ENCODE peak calls at places on chromosomes 6 and 20, in four cellular contexts. A is K562, Q is H1, T is GM12878. I is an unnamed sample.

GRCh38 chr6:64774881-64775280 is 932.1 kb downstream of the EYS start:
- DNase-seq in Q (no peak), A (no peak), T (no peak), I (no peak)

GRCh38 chr6:18823782-18824386 is 436.7 kb downstream of the RNF144B start:
- DNase-seq in T (no peak), Q (peak; percentile 58), A (peak; percentile 61), I (peak; percentile 74)

GRCh38 chr6:25874822-25875562 is 949 bp upstream of the SLC17A3 start:
- DNase-seq in Q (no peak), A (no peak), T (no peak), I (no peak)

GRCh38 chr20:32075534-32075933 is 23.5 kb downstream of the HCK start:
- DNase-seq in A (no peak), Q (no peak), T (no peak), I (no peak)

GRCh38 chr6:11333292-11333849 is 100.9 kb upstream of the NEDD9 start:
- DNase-seq in Q (no peak), A (no peak), T (no peak), I (no peak)

GRCh38 chr6:51855310-51856082 is 231.9 kb downstream of the PKHD1 start:
- DNase-seq in Q (peak; percentile 44), A (peak; percentile 64), T (peak; percentile 11), I (peak; percentile 41)

GRCh38 chr20:14198416-14198815 is 139.0 kb downstream of the FLRT3 start:
- DNase-seq in Q (no peak), T (no peak), A (no peak), I (no peak)

GRCh38 chr20:20480126-20480525 is 112.2 kb downstream of the INSM1 start:
- DNase-seq in A (no peak), Q (no peak), T (no peak), I (no peak)

DNA sequence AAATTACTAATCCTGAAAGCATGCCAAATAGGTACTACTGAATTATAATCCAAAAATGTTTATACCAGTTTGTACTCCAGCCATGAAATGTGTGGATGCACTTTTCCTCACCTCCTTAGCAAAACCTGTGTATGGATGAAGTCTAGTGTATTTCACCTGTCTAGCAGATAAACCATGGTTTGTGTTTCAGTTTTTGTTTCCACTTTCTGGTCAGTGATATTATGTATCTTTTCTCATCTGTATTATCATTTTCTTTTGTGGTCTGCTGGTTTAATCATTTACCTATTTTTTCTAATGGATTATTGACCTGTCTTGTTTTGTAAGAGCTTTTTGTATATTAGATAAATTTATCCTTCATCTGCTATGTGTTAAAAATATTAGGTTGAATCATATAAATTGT is 41.0 kb upstream of the TMEM217 start:
- DNase-seq in Q (no peak), A (no peak), T (no peak), I (no peak)
- TF ChIP-seq RAD21 in Q (no peak), A (no peak), T (no peak), I (no peak)

DNA sequence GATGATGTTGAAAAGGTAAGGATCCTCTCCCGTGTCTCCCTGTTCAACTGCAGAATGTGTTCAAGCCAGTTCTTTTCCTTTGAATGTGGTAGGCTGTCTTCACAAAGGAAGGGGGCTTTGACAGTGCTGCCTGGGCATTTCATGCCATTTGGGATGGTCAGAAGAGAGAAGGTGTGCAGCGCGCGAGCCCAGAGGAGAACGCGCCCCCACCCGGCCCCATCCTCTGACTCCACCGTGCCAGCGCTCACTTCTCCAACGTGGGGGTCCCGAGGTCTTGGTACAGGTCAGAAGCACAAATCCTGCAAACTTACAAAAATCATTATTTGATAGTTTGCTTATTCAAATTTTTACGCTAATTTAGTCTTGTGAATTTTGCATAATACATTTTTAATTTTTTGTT is 14.4 kb downstream of the ENTPD6 start:
- DNase-seq in Q (no peak), T (no peak), A (no peak), I (no peak)
- TF ChIP-seq EGR1 in Q (no peak), T (no peak), A (no peak), I (no peak)

DNA sequence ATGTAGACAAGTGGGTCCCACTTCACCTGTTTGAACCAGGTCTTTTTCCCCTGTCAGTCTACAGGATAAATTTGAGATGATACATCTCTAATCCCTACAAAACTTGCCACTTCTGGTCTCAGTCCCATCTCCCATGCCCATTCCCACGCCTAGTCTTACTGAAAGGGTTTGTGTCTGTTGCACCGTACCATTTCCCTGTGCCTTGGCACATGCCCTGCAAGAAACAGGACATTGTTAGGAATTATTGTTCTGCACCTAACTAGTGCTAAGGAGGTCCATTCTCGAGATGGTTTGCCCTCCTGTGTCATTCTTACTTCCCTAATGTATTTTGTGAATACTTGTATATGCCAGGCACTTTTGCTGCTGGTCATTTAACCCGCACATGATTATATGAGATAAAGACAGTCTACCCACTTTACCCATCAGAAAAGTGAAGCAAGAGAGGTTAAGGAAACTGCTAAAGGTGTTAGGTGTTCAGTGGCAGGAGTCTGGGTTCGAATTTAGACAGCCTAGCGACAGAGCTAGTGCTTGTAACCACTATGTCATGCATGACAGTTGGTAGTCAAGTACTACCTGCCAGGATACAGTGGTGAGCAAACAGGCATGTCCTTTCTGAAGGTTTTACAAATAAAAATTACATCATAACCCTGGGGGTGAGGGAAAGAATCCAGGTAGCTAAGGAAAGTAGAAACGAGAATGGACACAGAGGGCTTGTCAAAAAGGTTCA is 12.7 kb downstream of the FAM217A start:
- DNase-seq in Q (no peak), A (no peak), T (no peak), I (no peak)
- TF ChIP-seq POLR2A in Q (no peak), A (peak; percentile 68), T (peak; percentile 42), I (no peak)

DNA sequence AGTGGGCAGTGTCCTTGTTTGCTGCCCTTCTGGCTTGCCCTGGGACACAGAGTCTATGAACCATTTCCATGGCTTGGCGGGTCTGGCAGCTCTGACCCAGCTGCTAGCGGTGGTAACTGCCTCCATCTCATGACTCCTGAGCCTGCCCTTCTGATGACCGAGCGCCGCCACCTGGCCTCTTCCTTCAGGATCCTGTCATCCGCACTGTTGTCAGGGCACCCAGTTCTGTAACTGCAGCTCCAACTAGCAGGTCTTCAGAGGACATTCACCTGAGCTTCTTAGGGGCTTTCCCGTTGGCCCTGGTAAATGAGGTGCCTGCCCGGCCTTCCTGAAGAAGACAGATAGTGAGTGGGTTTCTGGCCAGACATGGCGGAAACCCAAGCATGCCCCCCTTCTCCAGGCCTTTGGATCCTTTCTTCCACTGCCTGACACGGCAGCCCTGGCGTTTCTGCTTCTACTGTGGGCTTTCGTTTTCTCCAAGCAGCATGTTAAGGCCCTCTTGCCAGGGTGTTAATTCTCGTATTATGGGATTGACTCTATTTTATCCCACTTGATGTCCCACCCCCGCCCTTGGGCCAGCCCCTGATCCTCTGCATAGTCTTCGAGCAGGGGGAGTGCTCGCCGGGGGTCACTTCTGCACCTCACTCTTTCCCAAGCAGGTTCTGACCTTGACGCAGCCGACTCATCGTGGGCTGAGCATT is 24.7 kb downstream of the PACSIN1 start:
- DNase-seq in A (no peak), Q (no peak), T (no peak), I (no peak)
- TF ChIP-seq RAD21 in A (peak; percentile 2), Q (peak; percentile 17), T (no peak), I (no peak)

DNA sequence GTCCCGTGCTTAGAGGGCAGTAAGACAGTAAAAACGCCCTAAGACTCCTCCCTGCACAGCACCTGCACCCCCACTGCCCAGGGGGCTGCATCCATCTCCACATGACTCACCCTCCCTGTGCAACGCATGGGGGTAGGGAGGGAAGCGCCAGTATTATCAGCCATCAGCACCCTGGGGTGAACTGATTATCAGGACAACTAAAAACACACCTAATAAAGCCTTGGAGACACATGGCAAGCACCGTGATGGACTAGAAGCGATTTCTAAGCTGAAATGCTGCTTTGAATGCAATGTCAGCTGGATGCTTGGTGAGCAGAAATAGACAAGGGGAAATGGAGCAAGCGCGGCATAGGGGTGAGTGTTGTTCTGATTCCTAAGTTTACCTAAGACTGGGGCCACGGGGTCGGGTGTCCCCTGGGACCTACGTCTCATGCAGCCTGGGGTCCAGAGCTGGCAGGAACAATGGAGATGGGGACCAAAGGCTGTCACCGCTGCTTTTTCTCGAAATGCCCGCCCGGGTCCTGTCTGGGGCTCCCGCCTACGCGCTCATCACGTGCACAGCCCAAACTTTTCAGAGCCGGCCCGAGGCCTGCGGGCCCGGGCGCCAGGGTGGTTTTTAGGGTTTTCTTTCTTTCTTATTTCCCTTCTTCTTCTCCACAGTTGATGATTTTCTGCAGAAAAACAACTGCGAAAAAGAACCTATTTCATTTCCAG is 702 bp upstream of the TNFAIP3 start:
- DNase-seq in T (no peak), Q (no peak), A (peak; percentile 58), I (no peak)
- TF ChIP-seq EGR1 in T (peak; percentile 89), Q (peak; percentile 77), A (peak; percentile 97), I (peak; percentile 79)

GRCh38 chr6:24777227-24777626 is 2.5 kb downstream of the GMNN start:
- DNase-seq in T (no peak), Q (no peak), A (no peak), I (no peak)

GRCh38 chr6:24775520-24776058 is 852 bp downstream of the GMNN start:
- DNase-seq in Q (no peak), A (no peak), T (no peak), I (no peak)

GRCh38 chr6:24778121-24778520 is 3.4 kb downstream of the GMNN start:
- DNase-seq in Q (no peak), A (no peak), T (no peak), I (no peak)

GRCh38 chr6:24778878-24779277 is 4.1 kb downstream of the GMNN start:
- DNase-seq in Q (no peak), A (no peak), T (no peak), I (no peak)

GRCh38 chr6:24774696-24775519 is at the start of gene GMNN:
- DNase-seq in T (peak; percentile 78), A (peak; percentile 99), Q (peak; percentile 91), I (peak; percentile 81)
- TF ChIP-seq POLR2A in T (peak; percentile 96), A (peak; percentile 99), Q (peak; percentile 87), I (peak; percentile 91)

GRCh38 chr20:38242848-38243449 is 17.6 kb downstream of the KIAA1755 start:
- DNase-seq in A (peak; percentile 72), Q (no peak), T (no peak), I (peak; percentile 48)
- TF ChIP-seq RAD21 in A (peak; percentile 73), Q (peak; percentile 65), T (no peak), I (peak; percentile 33)

I was measured in HCT116.